ENCODE peak calls at places on chromosomes 2 and 18, in eight cellular contexts. One of them, this sample, is unnamed.

GRCh38 chr2:39024833-39025232 is 96.0 kb downstream of the SOS1 start:
- DNase-seq in WERI-Rb-1: no peak
- DNase-seq in psoas muscle: no peak
- DNase-seq in endodermal cell: no peak
- DNase-seq in thoracic aorta: no peak
- DNase-seq in CD4-positive, alpha-beta memory T cell: no peak
- DNase-seq in cardiac muscle cell: no peak
- DNase-seq in Peyer's patch: no peak
- DNase-seq in this sample: no peak

GRCh38 chr2:206915136-206915535 is 24.2 kb upstream of the CPO start:
- DNase-seq in Peyer's patch: no peak
- DNase-seq in WERI-Rb-1: peak; percentile 17
- DNase-seq in endodermal cell: no peak
- DNase-seq in cardiac muscle cell: no peak
- DNase-seq in psoas muscle: no peak
- DNase-seq in thoracic aorta: no peak
- DNase-seq in CD4-positive, alpha-beta memory T cell: no peak
- DNase-seq in this sample: peak; percentile 7

GRCh38 chr2:677056-677949 is at the start of gene TMEM18:
- DNase-seq in CD4-positive, alpha-beta memory T cell: peak; percentile 100
- DNase-seq in psoas muscle: no peak
- DNase-seq in WERI-Rb-1: peak; percentile 96
- DNase-seq in thoracic aorta: peak; percentile 90
- DNase-seq in endodermal cell: peak; percentile 96
- DNase-seq in cardiac muscle cell: peak; percentile 99
- DNase-seq in Peyer's patch: no peak
- DNase-seq in this sample: peak; percentile 99

GRCh38 chr2:38073211-38074005 is 2.5 kb downstream of the CYP1B1 start:
- DNase-seq in thoracic aorta: no peak
- DNase-seq in WERI-Rb-1: no peak
- DNase-seq in psoas muscle: peak; percentile 56
- DNase-seq in CD4-positive, alpha-beta memory T cell: no peak
- DNase-seq in Peyer's patch: no peak
- DNase-seq in endodermal cell: peak; percentile 83
- DNase-seq in cardiac muscle cell: no peak
- DNase-seq in this sample: no peak

GRCh38 chr2:182064024-182064880 is 78.6 kb downstream of the PPP1R1C start:
- DNase-seq in Peyer's patch: no peak
- DNase-seq in endodermal cell: no peak
- DNase-seq in WERI-Rb-1: no peak
- DNase-seq in cardiac muscle cell: no peak
- DNase-seq in thoracic aorta: no peak
- DNase-seq in CD4-positive, alpha-beta memory T cell: no peak
- DNase-seq in psoas muscle: peak; percentile 49
- DNase-seq in this sample: no peak

GRCh38 chr2:161423351-161424178 is 7.5 kb downstream of the TBR1 start:
- DNase-seq in thoracic aorta: no peak
- DNase-seq in endodermal cell: peak; percentile 87
- DNase-seq in psoas muscle: peak; percentile 61
- DNase-seq in cardiac muscle cell: no peak
- DNase-seq in WERI-Rb-1: no peak
- DNase-seq in CD4-positive, alpha-beta memory T cell: peak; percentile 22
- DNase-seq in Peyer's patch: no peak
- DNase-seq in this sample: no peak

GRCh38 chr18:9366126-9366714 is 31.6 kb downstream of the TWSG1 start:
- DNase-seq in Peyer's patch: no peak
- DNase-seq in cardiac muscle cell: peak; percentile 48
- DNase-seq in WERI-Rb-1: peak; percentile 9
- DNase-seq in thoracic aorta: no peak
- DNase-seq in psoas muscle: no peak
- DNase-seq in endodermal cell: peak; percentile 87
- DNase-seq in CD4-positive, alpha-beta memory T cell: no peak
- DNase-seq in this sample: no peak

GRCh38 chr2:215573495-215573894 is 137.6 kb upstream of the FN1 start:
- DNase-seq in thoracic aorta: no peak
- DNase-seq in WERI-Rb-1: no peak
- DNase-seq in CD4-positive, alpha-beta memory T cell: no peak
- DNase-seq in psoas muscle: no peak
- DNase-seq in Peyer's patch: no peak
- DNase-seq in cardiac muscle cell: no peak
- DNase-seq in endodermal cell: no peak
- DNase-seq in this sample: no peak

GRCh38 chr18:12236934-12237832 is 17.0 kb upstream of the CIDEA start:
- DNase-seq in endodermal cell: peak; percentile 96
- DNase-seq in CD4-positive, alpha-beta memory T cell: peak; percentile 40
- DNase-seq in psoas muscle: peak; percentile 84
- DNase-seq in thoracic aorta: no peak
- DNase-seq in Peyer's patch: peak; percentile 80
- DNase-seq in cardiac muscle cell: peak; percentile 79
- DNase-seq in WERI-Rb-1: peak; percentile 80
- DNase-seq in this sample: peak; percentile 66

GRCh38 chr2:24824966-24825882 is 32.0 kb downstream of the CENPO start:
- DNase-seq in WERI-Rb-1: no peak
- DNase-seq in endodermal cell: peak; percentile 61
- DNase-seq in CD4-positive, alpha-beta memory T cell: peak; percentile 9
- DNase-seq in Peyer's patch: peak; percentile 40
- DNase-seq in cardiac muscle cell: no peak
- DNase-seq in psoas muscle: peak; percentile 28
- DNase-seq in thoracic aorta: no peak
- DNase-seq in this sample: no peak

GRCh38 chr2:18436408-18437077 is 123.9 kb downstream of the RDH14 start:
- DNase-seq in psoas muscle: peak; percentile 62
- DNase-seq in thoracic aorta: no peak
- DNase-seq in cardiac muscle cell: no peak
- DNase-seq in WERI-Rb-1: no peak
- DNase-seq in endodermal cell: no peak
- DNase-seq in Peyer's patch: no peak
- DNase-seq in CD4-positive, alpha-beta memory T cell: no peak
- DNase-seq in this sample: peak; percentile 21

GRCh38 chr2:110157153-110157793 is 41.7 kb upstream of the MALL start:
- DNase-seq in thoracic aorta: no peak
- DNase-seq in cardiac muscle cell: peak; percentile 48
- DNase-seq in WERI-Rb-1: no peak
- DNase-seq in CD4-positive, alpha-beta memory T cell: peak; percentile 7
- DNase-seq in Peyer's patch: no peak
- DNase-seq in endodermal cell: no peak
- DNase-seq in psoas muscle: no peak
- DNase-seq in this sample: peak; percentile 65

GRCh38 chr2:5021148-5021547 is 671.0 kb upstream of the SOX11 start:
- DNase-seq in CD4-positive, alpha-beta memory T cell: no peak
- DNase-seq in cardiac muscle cell: no peak
- DNase-seq in psoas muscle: no peak
- DNase-seq in Peyer's patch: no peak
- DNase-seq in thoracic aorta: no peak
- DNase-seq in WERI-Rb-1: no peak
- DNase-seq in endodermal cell: no peak
- DNase-seq in this sample: no peak

GRCh38 chr18:25957017-25957416 is 133.4 kb downstream of the SS18 start:
- DNase-seq in endodermal cell: no peak
- DNase-seq in thoracic aorta: no peak
- DNase-seq in CD4-positive, alpha-beta memory T cell: no peak
- DNase-seq in WERI-Rb-1: no peak
- DNase-seq in cardiac muscle cell: no peak
- DNase-seq in Peyer's patch: no peak
- DNase-seq in psoas muscle: no peak
- DNase-seq in this sample: no peak

GRCh38 chr18:25962176-25962575 is 128.2 kb downstream of the SS18 start:
- DNase-seq in WERI-Rb-1: no peak
- DNase-seq in cardiac muscle cell: no peak
- DNase-seq in psoas muscle: no peak
- DNase-seq in endodermal cell: no peak
- DNase-seq in Peyer's patch: no peak
- DNase-seq in thoracic aorta: no peak
- DNase-seq in CD4-positive, alpha-beta memory T cell: no peak
- DNase-seq in this sample: no peak

DNA sequence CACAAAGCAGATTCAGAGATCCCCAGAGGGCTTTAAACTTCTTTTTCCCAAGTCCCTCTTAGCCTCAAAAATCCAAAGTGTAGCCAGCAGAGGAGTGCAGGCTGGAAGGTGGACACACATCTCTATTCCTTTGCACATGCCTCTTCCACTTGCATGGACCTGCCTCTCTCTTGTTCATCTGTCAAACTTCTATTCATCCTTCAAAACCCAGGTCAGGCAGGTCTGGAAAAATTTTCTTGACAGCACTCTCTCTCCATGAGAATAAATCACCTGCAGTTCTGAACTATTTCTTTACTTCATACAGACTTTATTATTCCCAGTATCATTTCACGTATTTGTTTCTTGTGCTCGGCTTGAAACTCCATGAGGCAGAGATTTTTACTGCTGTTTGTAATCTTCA is 127.5 kb downstream of the SS18 start:
- DNase-seq in endodermal cell: no peak
- DNase-seq in Peyer's patch: no peak
- DNase-seq in psoas muscle: no peak
- DNase-seq in thoracic aorta: no peak
- DNase-seq in WERI-Rb-1: no peak
- DNase-seq in CD4-positive, alpha-beta memory T cell: no peak
- DNase-seq in cardiac muscle cell: no peak
- DNase-seq in this sample: no peak
- H3K27ac ChIP-seq in endodermal cell: no peak overlapping the region
- H3K27ac ChIP-seq in Peyer's patch: no peak overlapping the region
- H3K27ac ChIP-seq in psoas muscle: no peak overlapping the region
- H3K27ac ChIP-seq in thoracic aorta: no peak overlapping the region
- H3K27ac ChIP-seq in WERI-Rb-1: no peak overlapping the region
- H3K27ac ChIP-seq in CD4-positive, alpha-beta memory T cell: no peak overlapping the region
- H3K27ac ChIP-seq in cardiac muscle cell: no peak overlapping the region
- H3K27ac ChIP-seq in this sample: no peak overlapping the region

DNA sequence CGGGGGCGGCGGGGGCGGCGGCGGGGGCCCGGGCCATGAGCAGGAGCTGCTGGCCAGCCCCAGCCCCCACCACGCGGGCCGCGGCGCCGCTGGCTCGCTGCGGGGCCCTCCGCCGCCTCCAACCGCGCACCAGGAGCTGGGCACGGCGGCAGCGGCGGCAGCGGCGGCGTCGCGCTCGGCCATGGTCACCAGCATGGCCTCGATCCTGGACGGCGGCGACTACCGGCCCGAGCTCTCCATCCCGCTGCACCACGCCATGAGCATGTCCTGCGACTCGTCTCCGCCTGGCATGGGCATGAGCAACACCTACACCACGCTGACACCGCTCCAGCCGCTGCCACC is 648 bp downstream of the ONECUT2 start:
- DNase-seq in Peyer's patch: no peak
- DNase-seq in CD4-positive, alpha-beta memory T cell: no peak
- DNase-seq in cardiac muscle cell: no peak
- DNase-seq in WERI-Rb-1: peak; percentile 33
- DNase-seq in endodermal cell: no peak
- DNase-seq in thoracic aorta: no peak
- DNase-seq in psoas muscle: no peak
- DNase-seq in this sample: no peak
- H3K4me3 ChIP-seq in Peyer's patch: peak overlapping the region; percentile 63
- H3K4me3 ChIP-seq in CD4-positive, alpha-beta memory T cell: no peak overlapping the region
- H3K4me3 ChIP-seq in cardiac muscle cell: peak overlapping the region; percentile 6
- H3K4me3 ChIP-seq in WERI-Rb-1: peak overlapping the region; percentile 82
- H3K4me3 ChIP-seq in endodermal cell: peak overlapping the region; percentile 81
- H3K4me3 ChIP-seq in thoracic aorta: peak overlapping the region; percentile 36
- H3K4me3 ChIP-seq in psoas muscle: peak overlapping the region; percentile 25
- H3K4me3 ChIP-seq in this sample: no peak overlapping the region

GRCh38 chr2:145068509-145068908 is 548.6 kb upstream of the ZEB2 start:
- DNase-seq in cardiac muscle cell: no peak
- DNase-seq in endodermal cell: no peak
- DNase-seq in thoracic aorta: no peak
- DNase-seq in psoas muscle: no peak
- DNase-seq in Peyer's patch: no peak
- DNase-seq in CD4-positive, alpha-beta memory T cell: no peak
- DNase-seq in WERI-Rb-1: no peak
- DNase-seq in this sample: no peak

GRCh38 chr2:145066151-145066661 is 546.3 kb upstream of the ZEB2 start:
- DNase-seq in endodermal cell: no peak
- DNase-seq in Peyer's patch: no peak
- DNase-seq in CD4-positive, alpha-beta memory T cell: no peak
- DNase-seq in WERI-Rb-1: no peak
- DNase-seq in psoas muscle: no peak
- DNase-seq in thoracic aorta: no peak
- DNase-seq in cardiac muscle cell: no peak
- DNase-seq in this sample: no peak

GRCh38 chr2:145066795-145067194 is 546.9 kb upstream of the ZEB2 start:
- DNase-seq in WERI-Rb-1: no peak
- DNase-seq in cardiac muscle cell: no peak
- DNase-seq in psoas muscle: peak; percentile 52
- DNase-seq in CD4-positive, alpha-beta memory T cell: no peak
- DNase-seq in Peyer's patch: no peak
- DNase-seq in endodermal cell: no peak
- DNase-seq in thoracic aorta: no peak
- DNase-seq in this sample: no peak

GRCh38 chr2:145065278-145065677 is 545.4 kb upstream of the ZEB2 start:
- DNase-seq in CD4-positive, alpha-beta memory T cell: no peak
- DNase-seq in cardiac muscle cell: no peak
- DNase-seq in endodermal cell: no peak
- DNase-seq in WERI-Rb-1: no peak
- DNase-seq in psoas muscle: no peak
- DNase-seq in Peyer's patch: no peak
- DNase-seq in thoracic aorta: no peak
- DNase-seq in this sample: no peak

GRCh38 chr2:145067631-145068030 is 547.7 kb upstream of the ZEB2 start:
- DNase-seq in WERI-Rb-1: no peak
- DNase-seq in endodermal cell: no peak
- DNase-seq in psoas muscle: no peak
- DNase-seq in thoracic aorta: no peak
- DNase-seq in Peyer's patch: no peak
- DNase-seq in cardiac muscle cell: no peak
- DNase-seq in CD4-positive, alpha-beta memory T cell: no peak
- DNase-seq in this sample: no peak
- H3K27ac ChIP-seq in WERI-Rb-1: no peak overlapping the region
- H3K27ac ChIP-seq in endodermal cell: no peak overlapping the region
- H3K27ac ChIP-seq in psoas muscle: peak overlapping the region; percentile 68
- H3K27ac ChIP-seq in thoracic aorta: no peak overlapping the region
- H3K27ac ChIP-seq in Peyer's patch: no peak overlapping the region
- H3K27ac ChIP-seq in cardiac muscle cell: no peak overlapping the region
- H3K27ac ChIP-seq in CD4-positive, alpha-beta memory T cell: no peak overlapping the region
- H3K27ac ChIP-seq in this sample: no peak overlapping the region

GRCh38 chr2:127423476-127423840 is 5.2 kb downstream of the PROC start:
- DNase-seq in Peyer's patch: peak; percentile 77
- DNase-seq in endodermal cell: no peak
- DNase-seq in thoracic aorta: no peak
- DNase-seq in WERI-Rb-1: peak; percentile 37
- DNase-seq in CD4-positive, alpha-beta memory T cell: no peak
- DNase-seq in psoas muscle: no peak
- DNase-seq in cardiac muscle cell: no peak
- DNase-seq in this sample: no peak
- H3K4me3 ChIP-seq in Peyer's patch: peak overlapping the region; percentile 52
- H3K4me3 ChIP-seq in endodermal cell: peak overlapping the region; percentile 78
- H3K4me3 ChIP-seq in thoracic aorta: peak overlapping the region; percentile 54
- H3K4me3 ChIP-seq in WERI-Rb-1: peak overlapping the region; percentile 63
- H3K4me3 ChIP-seq in CD4-positive, alpha-beta memory T cell: no peak overlapping the region
- H3K4me3 ChIP-seq in psoas muscle: peak overlapping the region; percentile 48
- H3K4me3 ChIP-seq in cardiac muscle cell: peak overlapping the region; percentile 13
- H3K4me3 ChIP-seq in this sample: no peak overlapping the region

GRCh38 chr2:196515608-196516007 is 123.9 kb upstream of the CCDC150 start:
- DNase-seq in Peyer's patch: no peak
- DNase-seq in thoracic aorta: no peak
- DNase-seq in psoas muscle: no peak
- DNase-seq in WERI-Rb-1: no peak
- DNase-seq in cardiac muscle cell: no peak
- DNase-seq in CD4-positive, alpha-beta memory T cell: no peak
- DNase-seq in endodermal cell: no peak
- DNase-seq in this sample: no peak
- H3K27ac ChIP-seq in Peyer's patch: no peak overlapping the region
- H3K27ac ChIP-seq in thoracic aorta: no peak overlapping the region
- H3K27ac ChIP-seq in psoas muscle: no peak overlapping the region
- H3K27ac ChIP-seq in WERI-Rb-1: no peak overlapping the region
- H3K27ac ChIP-seq in cardiac muscle cell: no peak overlapping the region
- H3K27ac ChIP-seq in CD4-positive, alpha-beta memory T cell: no peak overlapping the region
- H3K27ac ChIP-seq in endodermal cell: no peak overlapping the region
- H3K27ac ChIP-seq in this sample: no peak overlapping the region